ENCODE peak calls at places on chromosomes 7 and 10, in five cellular contexts. W is T1000, X is activated T-helper 1 cell treated with Interleukin-2 at 50 U/mL for 16 hours, R is foreskin melanocyte, F is H9. K is an unnamed sample.
A peak's percentile ranks its signal among the peaks of the same experiment; 100 is the strongest.

GRCh38 chr7:144835166-144835611 is 664 bp downstream of the TPK1 start:
- DNase-seq in W (no peak), X (no peak), R (peak; percentile 56), F (peak; percentile 46), K (peak; percentile 45)

GRCh38 chr10:92149261-92149660 is 141.6 kb downstream of the CPEB3 start:
- DNase-seq in W (no peak), X (no peak), R (no peak), F (no peak), K (no peak)

GRCh38 chr10:30751678-30752331 is 122.3 kb upstream of the LYZL2 start:
- DNase-seq in W (peak; percentile 34), X (no peak), R (peak; percentile 19), F (peak; percentile 73), K (peak; percentile 60)

GRCh38 chr7:47453093-47454056 is 128.5 kb downstream of the TNS3 start:
- DNase-seq in W (peak; percentile 65), X (no peak), R (peak; percentile 78), F (no peak), K (peak; percentile 49)

GRCh38 chr7:42527004-42527403 is 290.0 kb upstream of the GLI3 start:
- DNase-seq in W (no peak), X (no peak), R (no peak), F (no peak), K (no peak)

GRCh38 chr10:12687996-12688395 is 313.5 kb downstream of the CCDC3 start:
- DNase-seq in W (no peak), X (no peak), R (no peak), F (no peak), K (no peak)

GRCh38 chr10:67079126-67079525 is 153.3 kb downstream of the LRRTM3 start:
- DNase-seq in W (no peak), X (no peak), R (no peak), F (no peak), K (peak; percentile 14)

GRCh38 chr7:142587578-142588191 is 161.6 kb upstream of the PRSS1 start:
- DNase-seq in W (no peak), X (no peak), R (peak; percentile 20), F (peak; percentile 50), K (no peak)

GRCh38 chr7:130899638-130900401 is 165.8 kb upstream of the KLF14 start:
- DNase-seq in W (no peak), X (no peak), R (no peak), F (no peak), K (no peak)

GRCh38 chr7:48899932-48900331 is 24.4 kb upstream of the CDC14C start:
- DNase-seq in W (no peak), X (no peak), R (peak; percentile 46), F (no peak), K (no peak)